ENCODE peak calls at places on chromosomes 6 and 20, in five cellular contexts. O is PC-9, F is PC-3, W is neural progenitor cell, L is hepatocyte. Y is an unnamed sample.

GRCh38 chr6:127302728-127303675 is 36.3 kb downstream of the RNF146 start:
- DNase-seq in O (peak; percentile 18), F (peak; percentile 74), W (peak; percentile 25), L (peak; percentile 46), Y (peak; percentile 72)

GRCh38 chr20:20017852-20018245 is 687 bp downstream of the NAA20 start:
- DNase-seq in O (no peak), F (peak; percentile 23), W (no peak), L (no peak), Y (peak; percentile 50)

GRCh38 chr20:63942250-63943006 is 13.8 kb downstream of the UCKL1 start:
- DNase-seq in O (no peak), F (no peak), W (peak; percentile 80), L (no peak), Y (peak; percentile 58)

GRCh38 chr6:35663447-35664235 is 25.1 kb downstream of the FKBP5 start:
- DNase-seq in O (no peak), F (peak; percentile 12), W (peak; percentile 18), L (no peak), Y (peak; percentile 86)

GRCh38 chr6:45075246-45075645 is 252.9 kb upstream of the RUNX2 start:
- DNase-seq in O (no peak), F (peak; percentile 68), W (no peak), L (no peak), Y (peak; percentile 95)

GRCh38 chr6:90169328-90169886 is 127.2 kb downstream of the BACH2 start:
- DNase-seq in O (no peak), F (no peak), W (peak; percentile 53), L (no peak), Y (peak; percentile 6)

GRCh38 chr6:50707652-50708325 is 5.5 kb upstream of the TFAP2D start:
- DNase-seq in O (no peak), F (no peak), W (peak; percentile 72), L (no peak), Y (no peak)

GRCh38 chr20:59985864-59986263 is 27.6 kb downstream of the CDH26 start:
- DNase-seq in O (no peak), F (peak; percentile 38), W (no peak), L (no peak), Y (no peak)

GRCh38 chr20:44790994-44791393 is 19.4 kb downstream of the RIMS4 start:
- DNase-seq in O (no peak), F (no peak), W (no peak), L (no peak), Y (no peak)

GRCh38 chr6:163771180-163771579 is 356.7 kb downstream of the QKI start:
- DNase-seq in O (no peak), F (no peak), W (no peak), L (no peak), Y (no peak)

GRCh38 chr6:26125015-26125690 is 37.9 kb downstream of the HFE start:
- DNase-seq in O (no peak), F (peak; percentile 33), W (peak; percentile 16), L (no peak), Y (peak; percentile 53)

GRCh38 chr6:133369755-133370154 is 128.6 kb downstream of the EYA4 start:
- DNase-seq in O (no peak), F (no peak), W (no peak), L (no peak), Y (no peak)

GRCh38 chr20:23180451-23180921 is 94.4 kb upstream of the CD93 start:
- DNase-seq in O (no peak), F (no peak), W (no peak), L (no peak), Y (no peak)

GRCh38 chr6:40328376-40328987 is 258.7 kb downstream of the LRFN2 start:
- DNase-seq in O (peak; percentile 51), F (peak; percentile 55), W (peak; percentile 63), L (peak; percentile 75), Y (peak; percentile 8)

GRCh38 chr6:76790881-76791280 is 672.4 kb downstream of the HTR1B start:
- DNase-seq in O (no peak), F (no peak), W (no peak), L (no peak), Y (peak; percentile 52)

GRCh38 chr20:37075932-37076685 is 19.7 kb downstream of the RBL1 start:
- DNase-seq in O (no peak), F (peak; percentile 10), W (no peak), L (no peak), Y (no peak)

GRCh38 chr20:46253391-46253790 is 54.9 kb downstream of the CDH22 start:
- DNase-seq in O (peak; percentile 16), F (peak; percentile 58), W (peak; percentile 64), L (no peak), Y (peak; percentile 22)

GRCh38 chr20:46256293-46256692 is 52.0 kb downstream of the CDH22 start:
- DNase-seq in O (no peak), F (no peak), W (no peak), L (no peak), Y (no peak)

GRCh38 chr20:46252352-46253091 is 55.8 kb downstream of the CDH22 start:
- DNase-seq in O (no peak), F (no peak), W (no peak), L (no peak), Y (no peak)

GRCh38 chr20:46257887-46258286 is 50.4 kb downstream of the CDH22 start:
- DNase-seq in O (no peak), F (no peak), W (no peak), L (no peak), Y (no peak)

GRCh38 chr20:46255440-46256104 is 52.7 kb downstream of the CDH22 start:
- DNase-seq in O (peak; percentile 94), F (peak; percentile 97), W (no peak), L (peak; percentile 75), Y (no peak)
- TF ChIP-seq EZH2 in O (no peak), F (no peak), W (no peak), L (no peak), Y (no peak)

DNA sequence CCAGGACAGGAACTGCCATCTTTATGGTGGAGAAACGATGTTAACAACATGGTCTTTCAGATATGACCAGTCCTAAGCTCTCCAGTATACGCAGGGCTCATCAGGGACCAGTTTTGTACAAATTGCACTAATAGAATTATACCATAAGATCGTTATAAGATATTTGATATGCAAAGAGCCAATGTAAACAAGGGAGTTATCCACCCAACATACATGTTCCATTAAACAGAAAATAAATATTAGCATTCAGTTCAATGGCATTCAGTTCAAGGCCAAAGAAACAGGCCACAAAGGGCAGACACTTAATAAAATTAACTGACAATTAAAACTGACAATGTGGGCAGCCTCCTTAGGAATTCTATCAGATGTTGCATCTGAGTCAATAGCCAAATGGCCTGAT is 2.6 kb downstream of the GFOD1 start:
- DNase-seq in O (no peak), F (no peak), W (no peak), L (no peak), Y (no peak)
- H3K4me1 ChIP-seq in O (peaks cover 23% of the 10 kb centered on the region), F (peaks cover 47% of the 10 kb centered on the region), W (peaks cover 9% of the 10 kb centered on the region), L (peaks cover 4% of the 10 kb centered on the region), Y (peaks cover 14% of the 10 kb centered on the region)

GRCh38 chr6:122969999-122970398 is 26.0 kb upstream of the CLVS2 start:
- DNase-seq in O (no peak), F (no peak), W (peak; percentile 20), L (no peak), Y (no peak)
- TF ChIP-seq EZH2 in O (no peak), F (no peak), W (no peak), L (no peak), Y (no peak)

GRCh38 chr6:36724514-36725385 is 27.1 kb downstream of the RAB44 start:
- DNase-seq in O (peak; percentile 67), F (peak; percentile 86), W (peak; percentile 72), L (peak; percentile 80), Y (peak; percentile 75)
- H3K4me1 ChIP-seq in O (no peaks in the 10 kb centered on the region), F (no peaks in the 10 kb centered on the region), W (peaks cover 4% of the 10 kb centered on the region), L (no peaks in the 10 kb centered on the region), Y (peaks cover 14% of the 10 kb centered on the region)

GRCh38 chr6:137517404-137517803 is 23.2 kb upstream of the OLIG3 start:
- DNase-seq in O (no peak), F (no peak), W (no peak), L (no peak), Y (no peak)
- TF ChIP-seq EZH2 in O (no peak), F (no peak), W (no peak), L (no peak), Y (no peak)

GRCh38 chr6:147209762-147210449 is 5.7 kb downstream of the STXBP5 start:
- DNase-seq in O (no peak), F (no peak), W (no peak), L (no peak), Y (no peak)

GRCh38 chr6:147211349-147211748 is 7.1 kb downstream of the STXBP5 start:
- DNase-seq in O (no peak), F (no peak), W (no peak), L (no peak), Y (no peak)

GRCh38 chr6:147213772-147214171 is 9.6 kb downstream of the STXBP5 start:
- DNase-seq in O (no peak), F (no peak), W (no peak), L (no peak), Y (no peak)

GRCh38 chr6:147212618-147213017 is 8.4 kb downstream of the STXBP5 start:
- DNase-seq in O (no peak), F (no peak), W (peak; percentile 37), L (no peak), Y (no peak)

DNA sequence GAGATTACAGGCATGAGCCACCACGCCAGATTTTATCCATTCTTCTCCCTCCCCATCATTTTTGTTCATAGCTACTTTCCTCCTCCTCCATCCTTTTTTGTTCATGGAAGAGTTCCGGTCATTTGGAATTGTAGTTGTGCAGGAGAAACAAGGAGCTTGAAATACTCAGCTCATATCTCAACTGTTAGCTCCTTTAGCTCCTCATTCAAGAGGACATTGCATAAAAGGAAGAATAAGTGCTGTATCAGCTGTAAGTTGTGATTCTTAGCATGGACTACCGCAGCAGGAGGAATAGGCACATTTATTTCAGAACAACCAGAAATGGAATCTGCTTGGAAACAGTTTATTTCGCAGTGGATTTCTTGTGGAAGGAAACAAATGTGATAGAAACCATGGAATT is 7.6 kb downstream of the STXBP5 start:
- DNase-seq in O (no peak), F (no peak), W (no peak), L (no peak), Y (no peak)
- H3K4me1 ChIP-seq in O (peaks cover 7% of the 10 kb centered on the region), F (peaks cover 16% of the 10 kb centered on the region), W (peaks cover 25% of the 10 kb centered on the region), L (peaks cover 8% of the 10 kb centered on the region), Y (peaks cover 36% of the 10 kb centered on the region)

GRCh38 chr6:41469156-41469950 is 76.8 kb upstream of the FOXP4 start:
- DNase-seq in O (no peak), F (no peak), W (peak; percentile 47), L (peak; percentile 5), Y (no peak)
- TF ChIP-seq EZH2 in O (no peak), F (no peak), W (no peak), L (peak; percentile 2), Y (no peak)

GRCh38 chr6:31559606-31559957 is 12.2 kb downstream of the NFKBIL1 start:
- DNase-seq in O (no peak), F (no peak), W (no peak), L (no peak), Y (no peak)

GRCh38 chr6:31558631-31559500 is 11.5 kb downstream of the NFKBIL1 start:
- DNase-seq in O (no peak), F (no peak), W (no peak), L (no peak), Y (peak; percentile 44)

GRCh38 chr6:31558318-31558625 is 10.9 kb downstream of the NFKBIL1 start:
- DNase-seq in O (no peak), F (no peak), W (no peak), L (no peak), Y (no peak)

GRCh38 chr6:31556312-31556711 is 8.9 kb downstream of the NFKBIL1 start:
- DNase-seq in O (no peak), F (no peak), W (no peak), L (no peak), Y (no peak)

GRCh38 chr6:31557443-31558317 is 10.3 kb downstream of the NFKBIL1 start:
- DNase-seq in O (no peak), F (no peak), W (no peak), L (no peak), Y (no peak)
- H3K4me1 ChIP-seq in O (peaks cover 15% of the 10 kb centered on the region), F (peaks cover 18% of the 10 kb centered on the region), W (no peaks in the 10 kb centered on the region), L (no peaks in the 10 kb centered on the region), Y (peaks cover 30% of the 10 kb centered on the region)